ENCODE peak calls at places on chromosomes 3 and 15, in nine cellular contexts. V is upper lobe of right lung, Z is osteoblast, A is pancreas, K is gastrocnemius medialis, N is RWPE2, Y is body of pancreas, Q is Panc1, M is iPS DF 6.9. O is an unnamed sample.

GRCh38 chr3:118960876-118961275 is 73.8 kb downstream of the IGSF11 start:
- DNase-seq in N (no peak), A (no peak), V (no peak), K (no peak), M (no peak), Q (no peak), Z (no peak), Y (no peak), O (no peak)

GRCh38 chr15:33742286-33742685 is 226.0 kb upstream of the CHRM5 start:
- DNase-seq in V (no peak), N (no peak), A (no peak), Z (no peak), M (no peak), K (no peak), Y (no peak), Q (no peak), O (no peak)

GRCh38 chr3:73503781-73504180 is 121.0 kb downstream of the PDZRN3 start:
- DNase-seq in Z (no peak), Y (no peak), K (no peak), N (no peak), V (no peak), M (no peak), A (no peak), Q (no peak), O (no peak)

GRCh38 chr3:42874749-42875148 is 930 bp downstream of the CYP8B1 start:
- DNase-seq in N (no peak), M (no peak), Q (no peak), A (no peak), K (no peak), Z (peak), Y (no peak), V (no peak), O (no peak)

GRCh38 chr3:152069871-152070270 is 196.4 kb downstream of the SUCNR1 start:
- DNase-seq in M (no peak), A (no peak), N (no peak), Y (no peak), K (no peak), V (no peak), Q (no peak), Z (no peak), O (no peak)

GRCh38 chr3:75262661-75263060 is 401.5 kb upstream of the FRG2C start:
- DNase-seq in V (no peak), Y (no peak), A (no peak), Z (no peak), Q (no peak), N (no peak), K (no peak), M (no peak), O (no peak)

GRCh38 chr3:140529096-140529495 is 148.8 kb upstream of the TRIM42 start:
- DNase-seq in M (no peak), V (no peak), N (peak), Q (no peak), Z (peak), Y (no peak), A (no peak), K (no peak), O (peak)

GRCh38 chr3:53796161-53796560 is 50.1 kb downstream of the CHDH start:
- DNase-seq in Q (no peak), M (no peak), Y (peak), Z (no peak), V (peak), A (no peak), N (no peak), K (no peak), O (no peak)

GRCh38 chr3:63824309-63824708 is 5.2 kb downstream of the C3orf49 start:
- DNase-seq in N (peak), M (no peak), Y (no peak), V (no peak), A (no peak), Z (peak), Q (no peak), K (no peak), O (no peak)

GRCh38 chr3:162938073-162938472 is 1441.5 kb downstream of the OTOL1 start:
- DNase-seq in Q (no peak), V (no peak), K (no peak), M (no peak), Y (no peak), A (no peak), N (no peak), Z (no peak), O (no peak)

GRCh38 chr15:60957111-60957510 is 272.0 kb downstream of the RORA start:
- DNase-seq in V (no peak), Q (no peak), Z (no peak), A (no peak), M (no peak), N (no peak), K (no peak), Y (no peak), O (no peak)

GRCh38 chr3:50567386-50568182 is at the start of gene C3orf18:
- DNase-seq in N (peak), M (peak), Q (no peak), Z (peak), Y (peak), A (peak), V (peak), K (peak), O (peak)

GRCh38 chr15:91853968-91854943 is 748 bp downstream of the SLCO3A1 start:
- DNase-seq in K (no peak), N (no peak), V (peak), A (peak), Q (no peak), M (no peak), Y (peak), Z (peak), O (no peak)

GRCh38 chr3:186365202-186365974 is 3.4 kb upstream of the DGKG start:
- DNase-seq in Z (peak), A (no peak), V (no peak), N (no peak), K (no peak), Y (peak), M (no peak), Q (no peak), O (no peak)

GRCh38 chr3:133833267-133833666 is 27.7 kb downstream of the SRPRB start:
- DNase-seq in Y (no peak), Z (no peak), N (no peak), Q (no peak), A (no peak), V (peak), M (no peak), K (no peak), O (no peak)

GRCh38 chr15:67201136-67201535 is 53.3 kb downstream of the AAGAB start:
- DNase-seq in V (no peak), A (no peak), Q (no peak), N (no peak), M (no peak), K (no peak), Z (no peak), Y (no peak), O (no peak)

GRCh38 chr3:180280601-180281000 is 243.9 kb upstream of the PEX5L start:
- DNase-seq in Y (no peak), Z (no peak), M (no peak), N (no peak), V (no peak), K (no peak), Q (peak), A (no peak), O (no peak)

GRCh38 chr15:36632196-36632595 is 52.8 kb downstream of the CDIN1 start:
- DNase-seq in M (no peak), K (peak), Z (peak), Y (no peak), V (no peak), N (no peak), Q (no peak), A (no peak), O (no peak)

GRCh38 chr3:46664188-46664970 is 29.1 kb downstream of the ALS2CL start:
- DNase-seq in M (no peak), N (no peak), V (peak), Q (no peak), A (no peak), K (no peak), Y (no peak), Z (peak), O (no peak)

GRCh38 chr3:49722896-49723295 is 855 bp downstream of the GMPPB start:
- DNase-seq in V (peak), Z (no peak), A (no peak), M (no peak), K (no peak), N (peak), Y (no peak), Q (no peak), O (no peak)

GRCh38 chr15:25468611-25469010 is 29.8 kb upstream of the UBE3A start:
- DNase-seq in M (no peak), N (no peak), Y (no peak), A (no peak), K (no peak), Z (no peak), V (no peak), Q (no peak), O (no peak)

GRCh38 chr3:179189764-179190163 is 41.6 kb downstream of the PIK3CA start:
- DNase-seq in Z (peak), K (no peak), V (no peak), M (no peak), Y (no peak), A (no peak), Q (no peak), N (no peak), O (no peak)

GRCh38 chr3:54670269-54671000 is 257.4 kb downstream of the LRTM1 start:
- DNase-seq in N (no peak), K (no peak), Z (no peak), A (no peak), V (no peak), Q (no peak), Y (no peak), M (no peak), O (no peak)

GRCh38 chr15:73346735-73347312 is 21.9 kb downstream of the HCN4 start:
- DNase-seq in K (no peak), M (no peak), V (peak), Q (no peak), Y (peak), A (peak), Z (no peak), N (no peak), O (peak)

GRCh38 chr15:48406911-48407310 is 75.7 kb downstream of the DUT start:
- DNase-seq in Z (no peak), A (no peak), N (no peak), Q (no peak), K (no peak), V (no peak), M (no peak), Y (no peak), O (no peak)

GRCh38 chr15:61835029-61835428 is 225.2 kb downstream of the VPS13C start:
- DNase-seq in Q (no peak), K (no peak), Z (no peak), Y (no peak), A (no peak), M (no peak), N (no peak), V (no peak), O (no peak)

GRCh38 chr3:24156466-24156865 is 211.4 kb downstream of the NR1D2 start:
- DNase-seq in N (no peak), M (no peak), A (no peak), Z (no peak), K (no peak), Q (no peak), Y (no peak), V (no peak), O (no peak)

GRCh38 chr15:79003301-79003700 is 58.5 kb upstream of the CTSH start:
- DNase-seq in Y (no peak), Z (peak), M (no peak), K (no peak), V (no peak), Q (no peak), A (no peak), N (no peak), O (no peak)

GRCh38 chr3:53579636-53580035 is 85.2 kb downstream of the CACNA1D start:
- DNase-seq in M (no peak), Z (no peak), V (no peak), N (no peak), Q (no peak), K (no peak), Y (no peak), A (no peak), O (no peak)

GRCh38 chr3:160370987-160371857 is 27.8 kb downstream of the IFT80 start:
- DNase-seq in A (no peak), N (no peak), Q (no peak), K (no peak), Y (no peak), V (no peak), M (no peak), Z (no peak), O (no peak)

GRCh38 chr3:118692417-118692816 is 342.2 kb downstream of the IGSF11 start:
- DNase-seq in M (no peak), N (no peak), Z (no peak), Q (no peak), A (no peak), Y (no peak), V (no peak), K (no peak), O (no peak)

DNA sequence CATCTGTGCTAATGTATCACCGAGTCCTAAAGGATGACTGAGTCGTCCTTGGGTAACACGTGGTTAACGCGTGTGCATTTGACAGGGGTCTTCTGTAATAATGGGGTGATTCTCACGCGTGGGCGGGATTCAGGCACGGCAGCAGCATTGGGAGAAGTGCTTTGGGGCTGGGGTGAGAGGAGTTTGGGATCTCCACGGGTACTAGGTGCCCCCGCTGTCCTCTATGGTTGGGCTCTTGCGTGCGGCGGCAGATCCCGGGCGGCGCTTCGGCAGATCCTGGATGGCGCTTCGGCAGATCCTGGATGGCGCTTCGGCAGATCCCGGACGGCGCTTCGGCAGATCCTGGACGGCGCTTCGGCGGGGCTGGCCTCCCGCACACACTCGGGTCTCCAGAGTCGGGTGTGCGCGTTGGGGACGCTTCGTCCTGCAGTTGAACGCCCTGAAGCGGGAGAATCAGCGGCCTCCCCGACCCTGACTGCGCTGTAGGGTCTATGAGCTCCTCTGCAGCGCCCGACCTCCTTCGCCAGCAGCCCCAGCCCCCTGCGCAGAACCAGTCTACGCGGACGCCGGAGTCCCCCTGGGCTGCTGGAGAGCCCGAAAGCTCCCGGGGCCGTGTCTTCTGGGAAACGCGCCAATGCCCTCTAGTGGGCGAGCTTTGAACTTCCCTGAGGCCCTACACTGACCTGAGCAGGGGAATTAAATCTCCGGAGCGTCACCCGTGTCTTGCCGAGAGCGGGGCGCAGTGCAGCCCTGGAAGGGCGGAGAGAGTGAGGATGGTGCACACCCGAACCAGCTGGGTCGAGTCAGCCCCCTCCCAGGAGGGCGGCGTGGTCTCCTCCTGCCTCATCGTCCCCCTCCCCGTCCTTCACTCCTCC is 48.1 kb upstream of the EPHB3 start:
- DNase-seq in Q (peak), Z (peak), M (peak), V (peak), N (no peak), A (peak), K (peak), Y (peak), O (peak)
- H3K4me3 ChIP-seq in Q (peak), Z (peak), M (peak), V (peak), N (peak), A (peak), K (peak), Y (no peak), O (peak)

DNA sequence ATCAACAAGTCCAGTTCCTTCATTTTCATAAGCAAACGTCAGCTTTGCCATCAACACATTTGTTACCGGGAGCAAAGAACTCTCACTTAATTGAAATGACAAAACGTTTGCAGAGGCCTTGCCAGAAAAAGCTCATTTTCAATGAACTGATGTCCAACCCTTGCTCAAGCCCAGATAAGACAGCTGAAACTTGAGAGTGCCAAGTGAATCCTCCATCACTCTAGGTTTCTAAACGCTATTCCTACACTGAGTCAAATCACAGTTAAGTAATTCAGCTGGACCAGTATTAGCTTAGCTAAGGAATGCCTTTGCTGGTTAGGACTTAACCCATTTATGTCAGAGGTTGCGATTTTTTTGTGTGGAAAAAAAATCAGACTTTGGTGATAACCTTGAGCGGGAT is 11.5 kb downstream of the CHSY1 start:
- DNase-seq in Q (no peak), M (no peak), Z (no peak), A (no peak), N (no peak), K (no peak), Y (no peak), V (no peak), O (no peak)
- H3K4me3 ChIP-seq in Q (no peak), M (no peak), Z (no peak), A (no peak), N (no peak), K (no peak), Y (no peak), V (no peak), O (no peak)

GRCh38 chr3:132062535-132062934 is 27.7 kb upstream of the CPNE4 start:
- DNase-seq in M (no peak), K (no peak), Q (no peak), Z (no peak), V (no peak), Y (no peak), A (no peak), N (no peak), O (no peak)
- H3K4me3 ChIP-seq in M (no peak), K (no peak), Q (no peak), Z (no peak), V (no peak), Y (no peak), A (no peak), N (no peak), O (no peak)

GRCh38 chr3:143222981-143223380 is 103.4 kb downstream of the CHST2 start:
- DNase-seq in A (no peak), Z (no peak), Q (no peak), M (no peak), N (no peak), Y (no peak), V (no peak), K (no peak), O (no peak)

GRCh38 chr3:143221446-143221845 is 101.9 kb downstream of the CHST2 start:
- DNase-seq in Y (no peak), M (no peak), Z (no peak), V (no peak), K (no peak), Q (no peak), N (no peak), A (no peak), O (no peak)

GRCh38 chr3:143224731-143225130 is 105.2 kb downstream of the CHST2 start:
- DNase-seq in Y (no peak), V (no peak), Z (no peak), Q (no peak), K (no peak), A (no peak), M (no peak), N (no peak), O (no peak)

GRCh38 chr3:143220745-143221144 is 101.2 kb downstream of the CHST2 start:
- DNase-seq in M (no peak), K (no peak), Z (no peak), Y (no peak), N (no peak), V (no peak), A (no peak), Q (no peak), O (no peak)

GRCh38 chr3:143222505-143222904 is 102.9 kb downstream of the CHST2 start:
- DNase-seq in Y (no peak), M (no peak), A (no peak), Q (no peak), K (no peak), N (no peak), Z (no peak), V (no peak), O (no peak)
- H3K4me3 ChIP-seq in Y (no peak), M (no peak), A (no peak), Q (no peak), K (no peak), N (no peak), Z (no peak), V (no peak), O (no peak)

DNA sequence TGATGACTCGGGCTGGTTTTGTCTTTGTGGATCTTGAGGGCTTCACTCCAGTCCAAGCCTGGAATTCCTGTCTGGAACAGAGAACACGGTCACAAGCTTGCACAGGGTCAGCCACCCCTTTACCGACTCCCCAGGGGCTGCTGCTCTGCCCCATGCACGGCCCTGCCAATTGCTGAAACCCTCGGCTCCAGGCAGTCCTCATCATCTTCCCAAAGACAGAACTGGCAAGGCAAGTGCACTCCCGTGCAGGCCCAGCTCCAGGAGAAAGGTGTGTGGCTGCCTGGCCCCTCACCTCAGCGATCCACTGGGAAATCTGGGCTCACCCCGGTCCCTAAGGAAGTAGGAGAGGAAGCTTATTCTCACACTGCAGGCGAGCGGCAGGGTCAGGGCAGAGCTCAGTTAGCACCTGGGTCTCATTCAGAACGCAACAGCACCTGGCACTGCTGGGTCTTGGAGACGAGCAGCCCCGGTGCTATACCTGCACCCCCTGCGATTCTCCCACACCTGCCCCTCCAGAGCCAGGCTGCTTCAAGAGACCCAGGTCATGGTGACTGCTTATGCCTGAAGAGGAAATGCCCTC is 7.2 kb downstream of the MAP6D1 start:
- DNase-seq in A (no peak), Y (no peak), Q (no peak), N (no peak), M (no peak), V (no peak), K (no peak), Z (no peak), O (no peak)
- H3K4me3 ChIP-seq in A (no peak), Y (no peak), Q (no peak), N (no peak), M (no peak), V (no peak), K (no peak), Z (no peak), O (no peak)

GRCh38 chr3:124032351-124032880 is 40.5 kb upstream of the ROPN1 start:
- DNase-seq in A (no peak), Y (no peak), M (no peak), N (no peak), Q (no peak), Z (no peak), V (no peak), K (peak), O (peak)
- H3K4me3 ChIP-seq in A (peak), Y (peak), M (peak), N (peak), Q (peak), Z (peak), V (peak), K (peak), O (peak)